ENCODE peak calls at places on chromosome 15, in six cellular contexts. Q is brain microvascular endothelial cell, B is pancreas, L is iPS DF 6.9, O is cardiac muscle cell, T is GM12878. N is an unnamed sample.

GRCh38 chr15:52466134-52466701 is 62.5 kb downstream of the MYO5A start:
- DNase-seq in T (peak), Q (no peak), L (no peak), B (no peak), O (no peak), N (no peak)

GRCh38 chr15:66515901-66516322 is 10.8 kb downstream of the ZWILCH start:
- DNase-seq in B (no peak), Q (no peak), O (peak), T (no peak), L (no peak), N (no peak)

GRCh38 chr15:69557340-69558137 is 104.9 kb downstream of the RPLP1 start:
- DNase-seq in O (peak), T (no peak), L (no peak), B (peak), Q (peak), N (peak)

GRCh38 chr15:46411900-46412299 is 777.1 kb downstream of the SQOR start:
- DNase-seq in O (no peak), B (no peak), Q (no peak), L (no peak), T (no peak), N (no peak)

GRCh38 chr15:77901251-77901881 is 176.1 kb downstream of the TBC1D2B start:
- DNase-seq in T (no peak), Q (no peak), L (no peak), O (no peak), B (no peak), N (peak)

GRCh38 chr15:77291107-77291506 is 128.8 kb downstream of the PEAK1 start:
- DNase-seq in O (no peak), T (no peak), B (no peak), Q (no peak), L (no peak), N (no peak)

GRCh38 chr15:86892774-86893449 is 813.2 kb downstream of the AGBL1 start:
- DNase-seq in O (peak), L (no peak), T (no peak), B (no peak), Q (peak), N (no peak)

GRCh38 chr15:63041982-63042878 is at the start of gene TPM1:
- DNase-seq in L (no peak), B (peak), T (no peak), O (peak), Q (peak), N (peak)

GRCh38 chr15:80401471-80401870 is 2.7 kb upstream of the ARNT2 start:
- DNase-seq in T (no peak), L (no peak), O (no peak), Q (no peak), B (no peak), N (no peak)

GRCh38 chr15:90915808-90916440 is 12.8 kb downstream of the MAN2A2 start:
- DNase-seq in B (no peak), T (no peak), Q (peak), O (peak), L (no peak), N (peak)

GRCh38 chr15:49848824-49849209 is 228.0 kb downstream of the DTWD1 start:
- DNase-seq in T (no peak), O (peak), L (no peak), B (no peak), Q (no peak), N (no peak)

GRCh38 chr15:33461671-33462070 is 150.9 kb downstream of the RYR3 start:
- DNase-seq in Q (no peak), B (no peak), L (no peak), T (no peak), O (no peak), N (no peak)

GRCh38 chr15:75348563-75349350 is 1.9 kb downstream of the NEIL1 start:
- DNase-seq in T (no peak), O (no peak), B (peak), L (no peak), Q (no peak), N (peak)
- H3K27ac ChIP-seq in T (no peak), O (no peak), B (peak), L (no peak), Q (no peak), N (no peak)

GRCh38 chr15:73716417-73716816 is 32.2 kb downstream of the CD276 start:
- DNase-seq in B (no peak), T (no peak), O (no peak), Q (no peak), L (no peak), N (no peak)
- H3K27ac ChIP-seq in B (no peak), T (no peak), O (no peak), Q (no peak), L (no peak), N (no peak)

GRCh38 chr15:71110800-71111565 is 4.3 kb upstream of the THSD4 start:
- DNase-seq in B (no peak), L (no peak), T (no peak), Q (no peak), O (no peak), N (no peak)
- H3K27ac ChIP-seq in B (no peak), L (no peak), T (no peak), Q (no peak), O (no peak), N (no peak)

DNA sequence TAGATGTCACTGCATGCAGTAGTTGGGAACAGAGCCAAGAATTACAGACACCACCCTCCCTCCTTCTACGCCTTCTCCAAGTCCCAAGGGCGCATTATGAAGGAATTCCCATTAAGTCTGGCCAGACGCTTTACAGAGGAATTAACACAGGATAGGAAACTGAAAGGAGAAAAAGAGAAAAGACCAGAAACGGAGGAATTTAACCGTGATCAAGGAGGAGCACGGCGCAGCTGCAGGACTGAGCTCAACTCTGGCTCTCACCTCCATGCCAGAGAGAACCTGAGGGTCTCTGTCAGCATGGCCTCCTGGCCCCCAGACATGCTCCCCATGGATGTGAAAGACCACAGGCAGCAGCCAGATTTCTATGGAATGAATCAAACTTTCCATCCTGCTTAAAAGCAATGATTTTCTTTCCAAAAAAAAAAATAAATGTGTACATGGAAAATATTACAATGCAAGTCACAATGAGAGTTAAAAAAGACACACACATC is 13.7 kb downstream of the ATP10A start:
- DNase-seq in Q (peak), O (peak), B (no peak), L (no peak), T (no peak), N (no peak)
- H3K27ac ChIP-seq in Q (peak), O (no peak), B (no peak), L (no peak), T (peak), N (peak)

GRCh38 chr15:101004500-101004899 is 85.3 kb downstream of the LRRK1 start:
- DNase-seq in O (no peak), L (no peak), Q (no peak), T (no peak), B (no peak), N (no peak)
- H3K27ac ChIP-seq in O (no peak), L (no peak), Q (no peak), T (no peak), B (no peak), N (no peak)

N was measured in left lung.